ENCODE peak calls at places on chromosomes 16 and 17, in seven cellular contexts. G is AG10803, B is A549, J is GM12865, W is IMR-90, E is psoas muscle, S is progenitor cell of endocrine pancreas. N is an unnamed sample.

GRCh38 chr16:84020353-84020752 is 22.2 kb downstream of the SLC38A8 start:
- DNase-seq in G (no peak), B (no peak), J (no peak), W (no peak), E (no peak), S (no peak), N (no peak)

GRCh38 chr16:12899529-12900168 is 1.7 kb upstream of the SHISA9 start:
- DNase-seq in G (no peak), B (no peak), J (no peak), W (no peak), E (no peak), S (no peak), N (no peak)

GRCh38 chr17:82483204-82483660 is 24.7 kb downstream of the NARF start:
- DNase-seq in G (no peak), B (no peak), J (no peak), W (no peak), E (no peak), S (no peak), N (no peak)

GRCh38 chr16:79218358-79218757 is 382.2 kb downstream of the MAF start:
- DNase-seq in G (no peak), B (no peak), J (no peak), W (no peak), E (no peak), S (no peak), N (no peak)

GRCh38 chr17:64155751-64156544 is 26.0 kb upstream of the ERN1 start:
- DNase-seq in G (peak), B (no peak), J (no peak), W (peak), E (peak), S (no peak), N (no peak)

GRCh38 chr17:57899391-57899790 is 49.5 kb upstream of the MRPS23 start:
- DNase-seq in G (peak), B (no peak), J (no peak), W (no peak), E (no peak), S (no peak), N (no peak)

GRCh38 chr16:82653550-82654511 is 27.1 kb downstream of the CDH13 start:
- DNase-seq in G (peak), B (peak), J (peak), W (peak), E (no peak), S (no peak), N (no peak)

GRCh38 chr17:71942626-71943025 is 178.2 kb upstream of the SOX9 start:
- DNase-seq in G (no peak), B (no peak), J (no peak), W (no peak), E (no peak), S (no peak), N (no peak)

GRCh38 chr17:81821603-81822311 is 11.3 kb downstream of the MCRIP1 start:
- DNase-seq in G (peak), B (peak), J (no peak), W (peak), E (peak), S (no peak), N (no peak)

GRCh38 chr17:45648642-45649041 is 135.5 kb upstream of the CRHR1 start:
- DNase-seq in G (no peak), B (no peak), J (no peak), W (no peak), E (no peak), S (no peak), N (no peak)

GRCh38 chr16:67968440-67969285 is at the start of gene SLC12A4:
- DNase-seq in G (peak), B (peak), J (peak), W (peak), E (peak), S (peak), N (no peak)

GRCh38 chr16:29641561-29641960 is 21.5 kb upstream of the SPN start:
- DNase-seq in G (no peak), B (no peak), J (peak), W (no peak), E (no peak), S (no peak), N (no peak)
- TF ChIP-seq CTCF in G (no peak), B (peak), J (peak), W (no peak), E (no peak), S (no peak), N (peak)

GRCh38 chr16:55171241-55171640 is 152.8 kb upstream of the IRX6 start:
- DNase-seq in G (no peak), B (peak), J (no peak), W (no peak), E (no peak), S (no peak), N (no peak)
- TF ChIP-seq CTCF in G (no peak), B (no peak), J (no peak), W (no peak), E (no peak), S (no peak), N (no peak)

DNA sequence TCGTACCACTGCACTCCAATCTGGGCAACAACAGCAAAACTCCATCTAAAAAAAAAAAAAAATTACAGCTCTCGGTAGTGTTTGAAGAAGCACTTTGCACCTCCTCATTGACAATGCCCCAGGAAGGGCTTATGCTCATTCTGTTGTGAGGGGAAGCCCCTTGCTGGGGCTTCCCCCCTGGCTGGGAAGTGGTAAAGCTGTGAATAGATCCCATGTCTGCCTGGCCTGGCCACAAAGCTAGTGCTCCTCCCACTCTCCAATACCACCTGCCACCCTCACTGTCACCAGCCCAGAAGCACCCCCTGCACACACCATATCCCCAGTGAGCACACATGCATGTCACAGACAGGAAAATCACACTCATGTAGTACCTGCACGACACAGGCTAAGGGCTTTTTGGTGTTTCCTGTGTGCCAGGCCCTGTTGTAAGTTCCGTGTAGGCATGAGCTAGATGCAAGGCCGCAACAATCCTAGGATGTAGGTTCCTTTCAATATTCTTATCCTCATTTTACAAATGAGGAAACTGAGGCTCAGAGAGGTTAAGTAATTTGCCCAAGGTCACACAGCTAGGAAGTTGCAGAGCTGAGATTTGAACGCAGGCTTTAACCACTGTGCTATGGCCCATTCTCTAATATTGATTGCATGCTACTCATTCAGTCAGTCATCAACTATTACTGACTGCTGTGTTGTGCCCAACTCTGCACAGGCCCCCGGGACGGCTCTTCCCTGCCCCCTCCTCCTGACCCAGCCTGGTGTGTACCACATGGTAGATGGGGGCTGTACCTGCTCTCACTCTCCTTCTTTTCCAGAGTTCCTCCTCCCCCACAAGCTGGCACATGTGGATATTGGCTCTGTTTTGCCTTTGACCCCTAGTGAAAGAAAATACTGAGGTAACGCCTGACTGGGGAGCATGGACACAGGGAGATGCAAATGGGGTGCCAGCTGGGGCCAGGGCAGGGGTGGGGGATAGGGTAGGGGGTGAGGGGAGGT is 11.9 kb upstream of the COL1A1 start:
- DNase-seq in G (no peak), B (no peak), J (peak), W (peak), E (no peak), S (no peak), N (no peak)
- TF ChIP-seq CTCF in G (no peak), B (peak), J (no peak), W (peak), E (no peak), S (no peak), N (no peak)

GRCh38 chr17:77746391-77746790 is 212.1 kb upstream of the TNRC6C start:
- DNase-seq in G (no peak), B (no peak), J (no peak), W (no peak), E (no peak), S (no peak), N (no peak)

GRCh38 chr17:77748436-77748835 is 210.1 kb upstream of the TNRC6C start:
- DNase-seq in G (no peak), B (no peak), J (no peak), W (no peak), E (no peak), S (no peak), N (no peak)

GRCh38 chr17:77746901-77747620 is 211.4 kb upstream of the TNRC6C start:
- DNase-seq in G (no peak), B (no peak), J (no peak), W (no peak), E (no peak), S (no peak), N (no peak)

GRCh38 chr17:77744268-77744988 is 214.1 kb upstream of the TNRC6C start:
- DNase-seq in G (no peak), B (no peak), J (no peak), W (no peak), E (peak), S (no peak), N (no peak)

DNA sequence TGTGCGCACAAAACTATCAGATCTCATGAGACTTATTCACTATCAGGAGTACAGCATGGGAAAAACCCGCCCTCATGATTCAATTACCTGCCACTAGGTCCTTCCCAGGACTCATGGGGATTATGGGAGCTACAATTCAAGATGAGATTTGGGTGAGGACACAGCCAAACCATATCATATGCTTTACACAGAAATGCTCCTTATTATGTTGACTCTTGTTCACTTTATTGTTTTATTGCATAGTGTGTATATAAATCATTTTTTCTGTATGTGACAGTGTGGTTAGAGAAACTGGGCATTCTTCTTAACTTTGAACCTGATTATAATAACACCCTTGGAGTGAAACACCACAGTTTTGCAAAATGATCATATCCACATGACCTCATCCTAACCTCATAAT is 212.8 kb upstream of the TNRC6C start:
- DNase-seq in G (no peak), B (no peak), J (no peak), W (no peak), E (no peak), S (no peak), N (no peak)
- TF ChIP-seq CTCF in G (no peak), B (no peak), J (no peak), W (no peak), E (no peak), S (no peak), N (no peak)

GRCh38 chr16:14531101-14531500 is 99.0 kb downstream of the PARN start:
- DNase-seq in G (no peak), B (no peak), J (no peak), W (no peak), E (no peak), S (no peak), N (no peak)
- TF ChIP-seq CTCF in G (no peak), B (no peak), J (no peak), W (no peak), E (no peak), S (no peak), N (no peak)

GRCh38 chr17:43467981-43468541 is 15.7 kb upstream of the DHX8 start:
- DNase-seq in G (peak), B (no peak), J (no peak), W (peak), E (no peak), S (no peak), N (no peak)
- TF ChIP-seq CTCF in G (no peak), B (no peak), J (no peak), W (no peak), E (no peak), S (no peak), N (no peak)

N was measured in CD14-positive monocyte.